ENCODE peak calls at places on chromosomes 16 and 17, in six cellular contexts. F is left ventricle myocardium inferior, M is PC-9, I is mammary epithelial cell, T is A549, Y is right atrium auricular region. V is an unnamed sample.

GRCh38 chr17:14080847-14081251 is 11.5 kb downstream of the COX10 start:
- DNase-seq in M (no peak), I (no peak), T (no peak), F (no peak), Y (no peak), V (no peak)

GRCh38 chr17:71334041-71334781 is 786.6 kb upstream of the SOX9 start:
- DNase-seq in I (no peak), Y (no peak), F (no peak), T (no peak), M (no peak), V (no peak)

GRCh38 chr17:38533241-38533640 is 72.5 kb downstream of the SRCIN1 start:
- DNase-seq in I (no peak), M (no peak), T (no peak), Y (no peak), F (no peak), V (no peak)

GRCh38 chr17:21021208-21021803 is 21.5 kb downstream of the USP22 start:
- DNase-seq in F (no peak), Y (no peak), T (no peak), I (no peak), M (no peak), V (no peak)

GRCh38 chr17:43774304-43775250 is 4.2 kb downstream of the DUSP3 start:
- DNase-seq in Y (no peak), I (no peak), T (no peak), M (no peak), F (no peak), V (no peak)

GRCh38 chr17:1001640-1002411 is 4.9 kb downstream of the TIMM22 start:
- DNase-seq in T (no peak), Y (no peak), I (no peak), M (no peak), F (no peak), V (no peak)

GRCh38 chr17:56038136-56038535 is 115.1 kb upstream of the ANKFN1 start:
- DNase-seq in I (no peak), F (no peak), M (no peak), T (no peak), Y (no peak), V (no peak)

GRCh38 chr17:15886804-15887203 is 58.1 kb upstream of the ADORA2B start:
- DNase-seq in T (no peak), M (no peak), F (peak), I (no peak), Y (no peak), V (no peak)

GRCh38 chr16:75222271-75222783 is 3.5 kb downstream of the CTRB1 start:
- DNase-seq in Y (no peak), M (no peak), T (no peak), I (no peak), F (no peak), V (no peak)

GRCh38 chr17:11618861-11619566 is 20.7 kb downstream of the DNAH9 start:
- DNase-seq in T (peak), Y (no peak), F (no peak), M (no peak), I (peak), V (no peak)

GRCh38 chr17:45346255-45347015 is 29.6 kb upstream of the MAP3K14 start:
- DNase-seq in I (no peak), T (no peak), F (no peak), Y (no peak), M (no peak), V (no peak)

GRCh38 chr17:83176956-83177583 is 97.7 kb downstream of the METRNL start:
- DNase-seq in Y (peak), M (no peak), I (no peak), T (no peak), F (no peak), V (peak)

GRCh38 chr17:16374129-16374528 is 6.8 kb upstream of the UBB start:
- DNase-seq in F (no peak), Y (no peak), T (peak), I (peak), M (no peak), V (no peak)

GRCh38 chr16:71338193-71338592 is 20.3 kb upstream of the CALB2 start:
- DNase-seq in T (peak), M (peak), I (peak), F (no peak), Y (no peak), V (no peak)

GRCh38 chr17:2025220-2025621 is at the start of gene RTN4RL1:
- DNase-seq in T (peak), Y (peak), F (peak), I (peak), M (peak), V (peak)

GRCh38 chr16:85149776-85150175 is 37.5 kb upstream of the CIBAR2 start:
- DNase-seq in I (no peak), F (peak), M (no peak), Y (no peak), T (no peak), V (peak)

GRCh38 chr16:72915331-72915730 is 132.6 kb downstream of the ZFHX3 start:
- DNase-seq in M (no peak), I (no peak), Y (no peak), F (no peak), T (no peak), V (no peak)

GRCh38 chr16:6016530-6017184 is 919.1 kb upstream of the EEF2KMT start:
- DNase-seq in I (peak), M (no peak), T (peak), Y (no peak), F (no peak), V (no peak)

GRCh38 chr17:4750606-4751005 is 10.9 kb upstream of the CXCL16 start:
- DNase-seq in I (no peak), T (no peak), M (no peak), Y (no peak), F (no peak), V (no peak)

GRCh38 chr17:77345260-77345910 is 204.6 kb downstream of the SEC14L1 start:
- DNase-seq in T (no peak), M (no peak), I (no peak), Y (peak), F (no peak), V (no peak)

GRCh38 chr17:44778656-44779210 is 19.9 kb downstream of the ADAM11 start:
- DNase-seq in Y (no peak), T (no peak), M (no peak), I (no peak), F (no peak), V (no peak)

GRCh38 chr16:66451548-66451947 is 24.5 kb downstream of the BEAN1 start:
- DNase-seq in T (no peak), M (no peak), Y (no peak), I (no peak), F (no peak), V (no peak)

GRCh38 chr17:50214986-50215730 is 13.7 kb upstream of the COL1A1 start:
- DNase-seq in T (no peak), F (no peak), I (no peak), Y (peak), M (no peak), V (no peak)

GRCh38 chr17:73351764-73352163 is 40.0 kb upstream of the CDC42EP4 start:
- DNase-seq in T (no peak), I (no peak), M (no peak), F (no peak), Y (no peak), V (no peak)

GRCh38 chr17:43599046-43599395 is 52.9 kb upstream of the ETV4 start:
- DNase-seq in Y (no peak), F (no peak), T (no peak), I (no peak), M (no peak), V (no peak)

GRCh38 chr17:1391577-1391976 is 8.4 kb downstream of the YWHAE start:
- DNase-seq in M (no peak), F (no peak), Y (no peak), T (no peak), I (no peak), V (no peak)

GRCh38 chr16:77236063-77236511 is 36.9 kb downstream of the SYCE1L start:
- DNase-seq in I (peak), T (peak), M (peak), Y (peak), F (peak), V (peak)

GRCh38 chr16:86630471-86630870 is 52.1 kb downstream of the FOXL1 start:
- DNase-seq in M (no peak), I (no peak), F (peak), Y (no peak), T (no peak), V (no peak)

DNA sequence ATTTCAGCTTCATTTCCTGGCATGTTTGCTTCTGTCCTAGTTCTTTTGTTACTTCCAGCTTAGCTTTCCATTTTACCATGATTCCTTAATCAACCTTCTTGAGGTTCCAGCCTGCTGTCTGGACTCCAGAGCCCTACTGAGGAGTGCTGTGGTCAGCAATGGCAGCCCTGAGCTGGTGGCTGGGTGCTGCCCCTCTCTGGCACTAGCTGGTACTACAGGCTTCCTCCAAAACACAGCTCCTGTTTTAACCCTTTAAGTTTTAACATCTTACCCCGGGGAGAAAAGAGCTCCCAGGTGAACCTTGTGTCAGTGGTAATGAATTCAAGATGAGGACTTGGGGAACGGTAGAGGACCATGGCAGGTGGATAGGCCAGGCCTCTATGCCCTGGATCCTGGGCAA is 395.5 kb downstream of the TMEM114 start:
- DNase-seq in M (peak), I (no peak), T (peak), Y (no peak), F (no peak), V (no peak)
- TF ChIP-seq CTCF in M (peak), I (no peak), T (no peak), Y (no peak), F (peak), V (no peak)

DNA sequence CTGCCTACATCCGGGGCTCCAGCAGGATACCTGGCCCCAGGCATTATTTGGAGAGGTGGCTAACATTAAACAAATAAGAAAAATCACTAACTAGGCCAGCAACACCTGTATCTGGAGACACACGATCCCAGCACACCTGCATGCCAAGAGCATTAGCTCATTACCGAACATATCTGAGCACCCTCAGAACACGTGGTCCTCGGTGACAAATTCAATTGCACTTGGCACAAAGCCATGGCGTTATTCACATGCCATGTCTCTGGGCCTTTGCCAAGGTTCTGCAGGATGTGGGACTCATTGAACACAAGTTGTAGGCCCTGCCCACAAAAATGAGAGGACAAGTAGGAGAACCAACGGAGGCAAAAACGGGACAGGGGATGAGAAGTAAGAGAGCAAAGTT is 552.3 kb downstream of the TOX3 start:
- DNase-seq in Y (no peak), I (peak), T (peak), M (peak), F (no peak), V (no peak)
- H3K27ac ChIP-seq in Y (no peak), I (no peak), T (no peak), M (no peak), F (no peak), V (no peak)

DNA sequence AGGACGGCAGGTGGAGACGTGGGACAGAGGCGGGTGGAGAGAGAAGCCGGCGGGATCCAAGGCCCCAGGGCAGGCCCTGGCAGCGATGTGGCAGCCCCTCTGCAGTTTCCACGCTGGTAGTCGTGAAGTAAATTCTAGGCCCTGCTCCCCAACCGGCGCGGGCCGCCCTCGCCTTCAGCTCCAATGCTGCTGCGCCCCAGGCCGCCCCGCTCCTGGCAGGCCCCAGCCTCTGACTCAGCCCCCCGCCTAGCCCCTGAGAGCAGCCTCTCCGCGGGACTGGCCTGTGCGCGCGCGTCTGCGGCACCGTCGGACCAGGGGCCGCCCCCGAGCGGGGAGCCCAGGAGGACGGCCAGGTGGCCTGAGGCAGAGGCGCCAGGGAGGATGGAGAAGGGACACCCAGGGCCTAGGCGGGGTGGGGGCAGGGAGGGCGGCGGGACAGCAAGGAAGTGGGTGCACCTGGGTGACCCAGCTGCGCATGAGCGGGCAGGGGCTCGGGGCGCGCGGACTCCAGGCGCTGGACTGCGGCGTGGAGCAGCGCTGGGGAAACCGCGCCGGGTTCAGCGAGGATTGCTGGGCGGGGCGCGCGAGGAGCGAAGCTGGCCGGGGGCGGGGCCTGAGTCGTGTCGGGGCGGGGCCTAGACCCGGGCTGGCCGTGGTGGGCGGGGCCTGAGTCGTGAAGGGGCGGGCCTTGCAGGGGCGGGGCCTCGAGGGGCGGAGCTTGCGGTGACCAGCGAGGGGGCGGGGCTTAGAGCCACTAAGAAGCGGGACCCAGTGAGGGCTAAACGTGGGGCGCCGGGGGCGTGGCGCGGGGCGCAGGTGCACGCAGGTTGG is 29.6 kb downstream of the ZNF778 start:
- DNase-seq in M (peak), F (peak), T (peak), I (peak), Y (peak), V (peak)
- H3K4me3 ChIP-seq in M (peak), F (peak), T (peak), I (peak), Y (peak), V (peak)

DNA sequence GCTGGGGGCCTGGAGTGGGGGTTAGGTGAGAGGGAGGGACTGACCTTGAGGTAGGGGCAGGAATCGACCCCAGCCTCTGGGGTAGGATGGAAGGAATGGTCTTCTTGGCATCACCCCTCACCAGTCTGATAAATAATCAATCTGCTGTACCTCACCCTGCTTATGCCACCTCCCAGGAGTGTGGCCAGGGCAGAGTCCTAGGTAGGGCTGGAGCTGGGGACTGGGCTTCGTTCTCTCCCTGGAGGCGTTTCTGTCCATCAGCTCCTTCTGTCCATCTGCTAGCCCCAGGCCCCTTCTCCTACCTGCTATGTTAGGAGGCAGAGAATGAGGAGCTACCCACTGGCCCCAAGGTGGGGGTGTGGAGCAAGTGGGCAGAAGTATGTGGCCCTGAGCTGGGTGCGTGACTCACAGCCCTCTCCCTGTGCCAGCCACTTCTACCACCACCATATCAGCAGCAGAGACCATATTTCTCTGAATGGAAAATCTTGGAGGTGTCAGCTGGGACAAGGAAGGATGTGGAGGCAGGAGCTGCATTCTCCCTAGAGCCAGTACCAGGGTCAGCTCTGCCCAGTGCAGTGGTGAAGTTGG is 12.7 kb downstream of the SEZ6 start:
- DNase-seq in T (no peak), M (no peak), I (peak), F (no peak), Y (no peak), V (no peak)
- TF ChIP-seq CTCF in T (no peak), M (no peak), I (no peak), F (no peak), Y (no peak), V (no peak)

GRCh38 chr16:78278047-78278446 is 178.6 kb downstream of the WWOX start:
- DNase-seq in I (no peak), T (no peak), M (no peak), F (no peak), Y (no peak), V (no peak)

GRCh38 chr16:78281115-78281514 is 181.7 kb downstream of the WWOX start:
- DNase-seq in I (no peak), M (no peak), F (no peak), Y (no peak), T (no peak), V (no peak)

GRCh38 chr16:78275420-78275819 is 176.0 kb downstream of the WWOX start:
- DNase-seq in I (no peak), F (no peak), T (no peak), M (no peak), Y (no peak), V (no peak)

GRCh38 chr16:78274771-78275170 is 175.3 kb downstream of the WWOX start:
- DNase-seq in F (no peak), T (no peak), M (no peak), I (no peak), Y (no peak), V (no peak)

GRCh38 chr16:78277374-78277773 is 177.9 kb downstream of the WWOX start:
- DNase-seq in F (no peak), M (no peak), Y (no peak), T (no peak), I (no peak), V (no peak)
- H3K27ac ChIP-seq in F (no peak), M (no peak), Y (no peak), T (no peak), I (no peak), V (no peak)

DNA sequence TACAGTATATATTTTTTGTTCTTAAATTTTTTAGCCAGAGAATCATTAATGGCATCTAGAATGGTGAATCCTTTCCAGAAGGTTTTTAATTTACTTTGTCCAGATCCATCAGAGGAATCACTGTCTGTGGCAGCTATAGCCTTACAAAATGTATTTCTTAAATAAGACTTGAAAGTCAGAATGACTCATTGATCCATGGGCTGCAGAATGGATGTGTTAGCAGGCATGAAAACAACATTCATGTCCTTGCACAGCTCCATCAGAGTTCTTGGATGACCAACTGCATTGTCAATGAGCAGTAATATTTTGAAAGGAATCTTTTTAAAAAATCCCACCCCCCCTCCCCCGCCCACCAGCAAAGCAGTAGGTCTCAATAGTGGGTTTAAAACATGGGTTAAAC is 51.4 kb downstream of the CACNG1 start:
- DNase-seq in F (no peak), M (no peak), I (peak), T (no peak), Y (no peak), V (no peak)
- H3K4me3 ChIP-seq in F (no peak), M (no peak), I (no peak), T (no peak), Y (no peak), V (no peak)

GRCh38 chr17:8140058-8140412 is 12.2 kb downstream of the PER1 start:
- DNase-seq in I (no peak), T (no peak), F (no peak), Y (no peak), M (no peak), V (no peak)

GRCh38 chr17:8140413-8141029 is 11.7 kb downstream of the PER1 start:
- DNase-seq in M (no peak), I (no peak), T (no peak), Y (no peak), F (no peak), V (no peak)

GRCh38 chr17:8137645-8138342 is 13.9 kb upstream of the HES7 start:
- DNase-seq in M (no peak), F (no peak), I (no peak), T (no peak), Y (no peak), V (no peak)

GRCh38 chr17:8138366-8138671 is 13.9 kb downstream of the PER1 start:
- DNase-seq in I (no peak), F (no peak), Y (no peak), M (no peak), T (no peak), V (no peak)

GRCh38 chr17:8138672-8139371 is 13.4 kb downstream of the PER1 start:
- DNase-seq in I (peak), M (peak), Y (peak), T (peak), F (peak), V (peak)
- TF ChIP-seq CTCF in I (peak), M (peak), Y (peak), T (peak), F (peak), V (peak)

GRCh38 chr17:9670596-9670995 is 25.3 kb downstream of the USP43 start:
- DNase-seq in M (no peak), Y (no peak), I (peak), T (no peak), F (no peak), V (no peak)

GRCh38 chr17:9669551-9670008 is 24.3 kb downstream of the USP43 start:
- DNase-seq in F (no peak), I (peak), T (no peak), M (peak), Y (no peak), V (no peak)

GRCh38 chr17:9668532-9668931 is 23.2 kb downstream of the USP43 start:
- DNase-seq in T (no peak), F (no peak), Y (no peak), M (peak), I (peak), V (no peak)

GRCh38 chr17:9671559-9671958 is 26.2 kb downstream of the USP43 start:
- DNase-seq in M (no peak), T (no peak), F (no peak), I (no peak), Y (no peak), V (no peak)

DNA sequence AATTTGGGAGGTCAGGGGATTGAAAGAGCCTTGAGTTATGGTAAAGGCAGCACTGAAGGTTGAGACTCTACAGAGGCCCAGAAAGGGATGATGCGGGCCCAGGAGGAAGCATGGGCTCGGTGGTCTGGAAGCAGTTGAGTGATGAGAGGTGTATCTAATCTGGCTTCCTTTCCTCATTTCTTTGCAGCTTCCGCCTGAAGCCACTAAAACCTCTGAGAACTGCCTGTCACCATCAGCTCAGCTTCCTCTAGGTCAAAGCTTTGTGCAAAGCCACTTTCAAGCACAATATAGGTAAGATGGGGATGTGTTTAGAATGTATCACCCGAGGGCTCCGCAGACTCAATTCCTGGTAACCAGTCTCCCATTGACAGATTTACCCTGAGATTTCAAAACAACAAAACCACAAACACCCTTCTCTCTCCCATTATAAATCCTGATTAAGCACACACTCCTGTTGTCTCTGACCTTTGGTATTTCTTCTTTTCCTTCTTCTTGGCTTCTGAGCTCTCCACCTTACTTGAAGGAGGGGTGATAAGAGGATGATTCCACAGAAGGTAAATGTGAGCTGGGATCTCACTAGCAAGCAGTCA is 21.2 kb downstream of the USP43 start:
- DNase-seq in M (no peak), T (no peak), F (no peak), Y (no peak), I (no peak), V (no peak)
- H3K27ac ChIP-seq in M (peak), T (no peak), F (no peak), Y (no peak), I (no peak), V (no peak)

GRCh38 chr16:57736419-57737281 is 1.1 kb downstream of the KATNB1 start:
- DNase-seq in M (peak), Y (peak), T (peak), F (peak), I (peak), V (peak)
- H3K4me3 ChIP-seq in M (peak), Y (peak), T (peak), F (peak), I (peak), V (peak)

V was measured in CD8-positive, alpha-beta T cell.